ENCODE peak calls at places on chromosomes 3 and 15, in nine cellular contexts. E is GM23338, J is Panc1, U is pancreas, R is IMR-90, T is mucosa of descending colon, X is HCT116, G is PC-3, W is stomach. D is an unnamed sample.

GRCh38 chr3:16370872-16371740 is 106.1 kb downstream of the OXNAD1 start:
- DNase-seq in G (no peak), W (no peak), E (peak; percentile 31), J (no peak), R (peak; percentile 90), T (no peak), X (no peak), U (no peak), D (no peak)

GRCh38 chr3:13513051-13513912 is 33.2 kb downstream of the HDAC11 start:
- DNase-seq in X (no peak), W (no peak), U (no peak), G (peak; percentile 23), T (no peak), J (no peak), R (peak; percentile 17), E (peak; percentile 29), D (no peak)

GRCh38 chr15:47409601-47410000 is 307.7 kb upstream of the SEMA6D start:
- DNase-seq in U (no peak), T (no peak), R (peak; percentile 58), G (no peak), W (no peak), J (no peak), X (no peak), E (no peak), D (no peak)

GRCh38 chr3:39189648-39190269 is 2.6 kb downstream of the XIRP1 start:
- DNase-seq in J (no peak), X (peak; percentile 53), E (peak; percentile 87), W (peak; percentile 79), U (peak; percentile 88), R (peak; percentile 64), T (peak; percentile 71), G (peak; percentile 79), D (no peak)

GRCh38 chr15:72339777-72340177 is 19.8 kb upstream of the CELF6 start:
- DNase-seq in E (no peak), U (no peak), G (peak; percentile 73), X (no peak), R (peak; percentile 91), J (no peak), T (no peak), W (no peak), D (peak; percentile 24)

GRCh38 chr15:101129851-101130250 is 122.0 kb downstream of the CHSY1 start:
- DNase-seq in T (no peak), X (no peak), W (no peak), U (no peak), E (no peak), G (no peak), J (no peak), R (no peak), D (no peak)

GRCh38 chr3:138401834-138402233 is 32.6 kb upstream of the ESYT3 start:
- DNase-seq in W (no peak), J (no peak), T (no peak), X (no peak), U (no peak), E (no peak), G (no peak), R (no peak), D (no peak)

GRCh38 chr3:78267235-78267634 is 1227.3 kb downstream of the ROBO2 start:
- DNase-seq in R (no peak), T (no peak), X (no peak), U (no peak), G (no peak), E (no peak), J (no peak), W (no peak), D (no peak)

GRCh38 chr15:94083467-94083991 is 147.8 kb upstream of the MCTP2 start:
- DNase-seq in G (no peak), E (no peak), R (peak; percentile 38), W (no peak), X (no peak), U (no peak), J (no peak), T (no peak), D (no peak)

DNA sequence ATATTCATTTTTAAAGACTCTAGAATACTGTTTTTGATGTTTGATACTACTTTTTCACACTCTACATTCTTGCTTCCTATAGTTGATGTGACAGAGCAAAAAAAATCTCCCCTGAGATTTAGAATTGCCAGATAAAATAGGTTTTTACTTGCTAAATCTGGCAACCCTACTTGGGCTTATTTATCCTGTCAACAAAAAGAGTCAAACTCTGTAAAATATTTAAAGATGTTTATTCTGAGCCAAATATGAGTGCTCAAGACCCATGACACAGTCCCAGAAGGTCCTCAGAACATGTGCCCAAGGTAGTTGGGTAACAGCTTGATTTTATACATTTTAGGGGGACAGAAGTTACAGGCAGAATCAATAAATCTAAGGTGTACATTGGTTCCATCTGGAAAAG is 72.2 kb downstream of the DAPK2 start:
- DNase-seq in T (no peak), W (no peak), X (no peak), U (no peak), E (no peak), G (no peak), J (no peak), R (no peak), D (no peak)
- H3K4me1 ChIP-seq in T (peaks cover 35% of the 10 kb centered on the region), W (peaks cover 30% of the 10 kb centered on the region), X (peaks cover 7% of the 10 kb centered on the region), U (peaks cover 40% of the 10 kb centered on the region), E (peaks cover 32% of the 10 kb centered on the region), G (no peaks in the 10 kb centered on the region), J (no peaks in the 10 kb centered on the region), R (peaks cover 14% of the 10 kb centered on the region), D (peaks cover 5% of the 10 kb centered on the region)

GRCh38 chr15:85795320-85795668 is 569 bp upstream of the KLHL25 start:
- DNase-seq in U (no peak), J (no peak), E (no peak), X (no peak), R (no peak), T (no peak), G (no peak), W (no peak), D (no peak)

GRCh38 chr15:85805392-85805791 is 10.7 kb upstream of the KLHL25 start:
- DNase-seq in G (no peak), U (no peak), W (no peak), J (no peak), X (no peak), T (no peak), R (no peak), E (no peak), D (no peak)

GRCh38 chr15:85804481-85805165 is 9.9 kb upstream of the KLHL25 start:
- DNase-seq in G (no peak), T (no peak), X (no peak), U (no peak), R (no peak), J (no peak), W (no peak), E (no peak), D (no peak)

GRCh38 chr15:85795669-85796305 is 1.1 kb upstream of the KLHL25 start:
- DNase-seq in X (no peak), J (no peak), G (no peak), W (peak; percentile 59), R (no peak), T (peak; percentile 59), E (no peak), U (no peak), D (no peak)

DNA sequence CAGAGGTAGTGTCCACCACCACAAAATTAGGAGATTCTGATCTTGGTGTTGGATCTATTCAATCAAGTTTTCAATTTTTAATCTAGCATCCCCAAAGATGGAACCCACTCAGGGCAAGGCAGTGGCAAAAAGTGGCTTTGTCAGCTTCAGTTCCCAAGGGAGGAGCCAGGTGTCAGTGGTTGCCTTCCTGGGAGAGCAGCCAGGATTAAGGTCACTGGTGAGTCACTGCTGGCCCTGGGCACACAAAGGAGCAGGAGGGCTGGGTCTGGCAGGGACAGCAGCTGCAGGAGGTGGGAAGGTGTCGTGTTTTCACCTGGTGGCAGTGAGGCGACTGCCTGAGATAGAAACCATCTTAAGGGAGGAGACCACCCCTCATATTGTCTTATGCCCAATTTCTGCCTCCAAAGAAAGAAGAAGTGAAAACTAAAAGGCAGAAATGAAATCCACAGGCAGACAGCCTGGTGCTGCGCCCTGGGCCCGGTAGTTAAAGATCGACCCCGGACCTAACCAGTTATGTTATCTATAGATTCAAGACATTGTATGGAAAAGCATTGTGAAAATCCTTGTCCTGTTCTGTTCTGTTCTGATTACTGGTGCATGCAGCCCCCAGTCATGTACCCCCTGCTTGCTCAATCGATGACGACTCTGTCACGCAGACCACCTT is 5.9 kb upstream of the KLHL25 start:
- DNase-seq in E (peak; percentile 38), W (peak; percentile 91), J (peak; percentile 67), U (peak; percentile 94), R (peak; percentile 61), X (peak; percentile 78), T (peak; percentile 87), G (peak; percentile 93), D (peak; percentile 43)
- TF ChIP-seq CTCF in E (peak; percentile 22), W (peak; percentile 46), J (peak; percentile 52), U (no peak), R (no peak), X (peak; percentile 38), T (peak; percentile 58), G (peak; percentile 40), D (peak; percentile 48)

GRCh38 chr3:31230834-31231233 is 301.9 kb upstream of the STT3B start:
- DNase-seq in T (no peak), R (no peak), E (no peak), X (no peak), U (no peak), J (no peak), G (no peak), W (no peak), D (no peak)
- H3K4me1 ChIP-seq in T (no peaks in the 10 kb centered on the region), R (no peaks in the 10 kb centered on the region), E (no peaks in the 10 kb centered on the region), X (no peaks in the 10 kb centered on the region), U (no peaks in the 10 kb centered on the region), J (no peaks in the 10 kb centered on the region), G (no peaks in the 10 kb centered on the region), W (no peaks in the 10 kb centered on the region), D (peaks cover 12% of the 10 kb centered on the region)

GRCh38 chr3:157089455-157090221 is 70.3 kb downstream of the CCNL1 start:
- DNase-seq in J (peak; percentile 18), U (peak; percentile 41), R (peak; percentile 71), W (peak; percentile 56), T (peak; percentile 76), X (no peak), G (peak; percentile 26), E (peak; percentile 19), D (peak; percentile 56)
- TF ChIP-seq CTCF in J (no peak), U (no peak), R (no peak), W (no peak), T (no peak), X (no peak), G (no peak), E (no peak), D (no peak)

GRCh38 chr3:100106094-100106493 is 8.2 kb downstream of the FILIP1L start:
- DNase-seq in W (no peak), J (no peak), X (no peak), G (peak; percentile 38), E (no peak), R (no peak), T (no peak), U (no peak), D (peak; percentile 43)

GRCh38 chr3:100104817-100105413 is 9.4 kb downstream of the FILIP1L start:
- DNase-seq in E (no peak), R (no peak), W (no peak), U (no peak), J (no peak), X (no peak), G (peak; percentile 51), T (no peak), D (no peak)

GRCh38 chr3:100107227-100107626 is 7.1 kb downstream of the FILIP1L start:
- DNase-seq in U (no peak), J (no peak), E (no peak), R (peak; percentile 45), W (no peak), T (peak; percentile 6), G (peak; percentile 97), X (no peak), D (peak; percentile 28)

GRCh38 chr3:100105536-100105935 is 8.8 kb downstream of the FILIP1L start:
- DNase-seq in J (no peak), E (no peak), W (no peak), R (peak; percentile 39), T (no peak), U (no peak), X (no peak), G (no peak), D (no peak)

GRCh38 chr3:100106531-100107155 is 7.7 kb downstream of the FILIP1L start:
- DNase-seq in J (no peak), W (no peak), E (no peak), R (peak; percentile 57), G (peak; percentile 67), T (no peak), U (no peak), X (no peak), D (peak; percentile 84)
- H3K4me1 ChIP-seq in J (peaks cover 9% of the 10 kb centered on the region), W (peaks cover 19% of the 10 kb centered on the region), E (peaks cover 7% of the 10 kb centered on the region), R (peaks cover 22% of the 10 kb centered on the region), G (peaks cover 58% of the 10 kb centered on the region), T (peaks cover 10% of the 10 kb centered on the region), U (peaks cover 15% of the 10 kb centered on the region), X (no peaks in the 10 kb centered on the region), D (peaks cover 23% of the 10 kb centered on the region)